ENCODE peak calls at places on chromosomes 3 and 15, in nine cellular contexts. N is psoas muscle, C is fibroblast of lung, X is neural progenitor cell, Q is suprapubic skin, R is heart right ventricle, J is H1, W is uterus, H is IMR-90. V is an unnamed sample.

GRCh38 chr15:74242296-74242929 is 6.3 kb downstream of the CCDC33 start:
- DNase-seq in N (peak; percentile 56), C (peak; percentile 51), X (peak; percentile 45), Q (no peak), R (no peak), J (no peak), W (no peak), H (peak; percentile 17), V (no peak)

GRCh38 chr3:45724919-45725318 is 35.7 kb downstream of the SACM1L start:
- DNase-seq in N (no peak), C (no peak), X (no peak), Q (no peak), R (no peak), J (no peak), W (no peak), H (no peak), V (no peak)

GRCh38 chr3:41369838-41370237 is 170.5 kb downstream of the CTNNB1 start:
- DNase-seq in N (no peak), C (no peak), X (no peak), Q (no peak), R (no peak), J (no peak), W (no peak), H (no peak), V (no peak)

GRCh38 chr3:191366675-191367074 is 36.3 kb upstream of the UTS2B start:
- DNase-seq in N (no peak), C (peak; percentile 66), X (no peak), Q (no peak), R (no peak), J (no peak), W (no peak), H (peak; percentile 81), V (no peak)

GRCh38 chr3:10353160-10353559 is 32.2 kb upstream of the SEC13 start:
- DNase-seq in N (no peak), C (no peak), X (peak; percentile 27), Q (no peak), R (no peak), J (no peak), W (no peak), H (peak; percentile 20), V (no peak)

GRCh38 chr3:152183473-152183872 is 85.3 kb upstream of the MBNL1 start:
- DNase-seq in N (no peak), C (no peak), X (peak; percentile 64), Q (no peak), R (no peak), J (peak; percentile 53), W (peak; percentile 34), H (peak; percentile 44), V (peak; percentile 51)

GRCh38 chr15:69303337-69304175 is 4.8 kb downstream of the PAQR5 start:
- DNase-seq in N (no peak), C (peak; percentile 7), X (peak; percentile 38), Q (no peak), R (no peak), J (no peak), W (no peak), H (peak; percentile 55), V (no peak)

GRCh38 chr3:8355346-8355745 is 146.3 kb upstream of the LMCD1 start:
- DNase-seq in N (no peak), C (no peak), X (no peak), Q (no peak), R (no peak), J (no peak), W (no peak), H (no peak), V (no peak)

GRCh38 chr3:53579636-53580035 is 85.2 kb downstream of the CACNA1D start:
- DNase-seq in N (no peak), C (no peak), X (no peak), Q (no peak), R (no peak), J (no peak), W (no peak), H (no peak), V (no peak)

GRCh38 chr15:31471731-31472430 is 145.2 kb downstream of the KLF13 start:
- DNase-seq in N (no peak), C (peak; percentile 97), X (no peak), Q (peak; percentile 43), R (no peak), J (no peak), W (peak; percentile 29), H (peak; percentile 96), V (no peak)

GRCh38 chr15:51366911-51367310 is 25.5 kb downstream of the GLDN start:
- DNase-seq in N (no peak), C (peak; percentile 74), X (no peak), Q (peak; percentile 72), R (no peak), J (no peak), W (peak; percentile 39), H (peak; percentile 52), V (no peak)

GRCh38 chr3:126521122-126521891 is 2.6 kb upstream of the CHST13 start:
- DNase-seq in N (no peak), C (no peak), X (no peak), Q (no peak), R (no peak), J (no peak), W (no peak), H (no peak), V (no peak)

GRCh38 chr3:126524429-126524988 is 554 bp downstream of the CHST13 start:
- DNase-seq in N (no peak), C (no peak), X (no peak), Q (no peak), R (no peak), J (no peak), W (no peak), H (no peak), V (no peak)

GRCh38 chr3:126519506-126520455 is 2.2 kb upstream of the UROC1 start:
- DNase-seq in N (no peak), C (no peak), X (no peak), Q (no peak), R (no peak), J (no peak), W (no peak), H (no peak), V (no peak)

GRCh38 chr3:126523745-126524428 is at the start of gene CHST13:
- DNase-seq in N (peak; percentile 53), C (peak; percentile 60), X (peak; percentile 91), Q (no peak), R (peak; percentile 43), J (peak; percentile 80), W (no peak), H (peak; percentile 16), V (no peak)

GRCh38 chr3:126522363-126522788 is 1.6 kb upstream of the CHST13 start:
- DNase-seq in N (peak; percentile 53), C (peak; percentile 21), X (peak; percentile 80), Q (no peak), R (no peak), J (peak; percentile 87), W (peak; percentile 42), H (peak; percentile 33), V (peak; percentile 33)
- TF ChIP-seq CTCF in N (peak; percentile 92), C (peak; percentile 84), X (peak; percentile 92), Q (peak; percentile 89), R (peak; percentile 84), J (peak; percentile 83), W (peak; percentile 82), H (peak; percentile 78), V (peak; percentile 91)

DNA sequence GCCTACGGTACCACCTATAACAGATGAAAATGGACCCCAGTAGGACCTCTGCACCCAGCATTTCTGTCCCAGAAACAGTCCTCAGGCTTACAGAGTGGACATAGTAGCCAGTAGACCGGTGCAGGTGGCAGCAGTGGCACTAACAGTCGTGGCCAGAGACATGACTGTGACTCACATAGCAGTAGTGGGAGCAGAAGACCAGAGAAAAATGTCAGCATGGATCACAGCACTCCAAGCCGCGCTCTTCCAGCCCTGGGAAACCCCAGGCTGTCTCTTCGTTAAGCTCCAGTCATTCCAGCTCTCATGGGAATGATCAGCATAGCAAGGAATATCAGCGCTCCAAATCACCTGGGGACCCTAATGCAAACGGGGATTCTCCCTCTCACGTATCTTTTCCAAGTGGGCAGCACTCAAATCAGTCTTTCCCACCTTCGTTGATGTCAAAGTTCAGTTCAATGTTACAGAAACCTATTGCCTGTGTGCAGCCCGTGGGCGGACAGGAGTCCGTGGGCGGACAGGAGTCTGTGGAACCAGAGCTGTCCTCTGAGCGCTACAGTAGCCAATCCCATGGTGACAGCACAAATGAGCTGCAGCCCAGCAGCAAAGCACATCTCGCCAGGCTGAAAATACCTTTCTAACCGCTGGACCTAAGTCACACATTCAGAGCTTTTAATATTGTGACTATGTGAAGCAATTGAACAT is 10.5 kb downstream of the BFSP2 start:
- DNase-seq in N (no peak), C (no peak), X (no peak), Q (no peak), R (no peak), J (no peak), W (no peak), H (no peak), V (no peak)
- H3K27me3 ChIP-seq in N (peaks cover 6% of the 10 kb centered on the region), C (no peaks in the 10 kb centered on the region), X (no peaks in the 10 kb centered on the region), Q (peaks cover 2% of the 10 kb centered on the region), R (no peaks in the 10 kb centered on the region), J (no peaks in the 10 kb centered on the region), W (no peaks in the 10 kb centered on the region), H (no peaks in the 10 kb centered on the region), V (no peaks in the 10 kb centered on the region)

GRCh38 chr3:48899298-48899697 is 616 bp upstream of the SLC25A20 start:
- DNase-seq in N (no peak), C (no peak), X (no peak), Q (no peak), R (no peak), J (no peak), W (no peak), H (no peak), V (peak; percentile 11)
- H3K27ac ChIP-seq in N (peak overlapping the region; percentile 83), C (no peak overlapping the region), X (no peak overlapping the region), Q (peak overlapping the region; percentile 75), R (peak overlapping the region; percentile 91), J (no peak overlapping the region), W (peak overlapping the region; percentile 82), H (no peak overlapping the region), V (peak overlapping the region; percentile 71)

DNA sequence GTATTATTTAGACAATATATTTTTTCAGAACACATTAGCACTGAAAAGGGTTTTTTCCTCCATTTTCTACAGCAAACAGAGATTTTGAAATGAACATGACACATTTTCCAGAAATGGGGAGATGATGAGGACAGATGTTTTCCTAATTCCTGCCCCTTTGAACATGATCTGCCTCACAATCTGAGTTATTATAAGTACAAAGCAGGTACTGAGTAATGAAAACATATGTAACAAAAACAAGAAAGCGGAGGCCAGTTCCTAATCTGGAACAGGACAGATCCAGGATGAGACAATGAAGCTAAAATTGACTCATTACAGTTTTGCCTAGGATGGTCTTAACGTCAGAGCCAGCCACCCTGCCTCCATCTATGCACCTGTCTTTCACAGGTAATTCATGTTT is 642.8 kb upstream of the NR2F2 start:
- DNase-seq in N (no peak), C (no peak), X (no peak), Q (no peak), R (no peak), J (no peak), W (no peak), H (no peak), V (no peak)
- TF ChIP-seq CTCF in N (no peak), C (no peak), X (no peak), Q (no peak), R (no peak), J (no peak), W (no peak), H (no peak), V (no peak)

GRCh38 chr3:185658504-185658912 is 72.4 kb downstream of the SENP2 start:
- DNase-seq in N (peak; percentile 84), C (peak; percentile 99), X (no peak), Q (peak; percentile 90), R (no peak), J (no peak), W (peak; percentile 82), H (peak; percentile 99), V (no peak)
- H3K27me3 ChIP-seq in N (no peaks in the 10 kb centered on the region), C (no peaks in the 10 kb centered on the region), X (no peaks in the 10 kb centered on the region), Q (no peaks in the 10 kb centered on the region), R (no peaks in the 10 kb centered on the region), J (no peaks in the 10 kb centered on the region), W (no peaks in the 10 kb centered on the region), H (no peaks in the 10 kb centered on the region), V (no peaks in the 10 kb centered on the region)

V was measured in CD4-positive, alpha-beta T cell.